ENCODE peak calls at places on chromosome 5, in nine cellular contexts. S is neural progenitor cell, O is AG04449, I is kidney, D is GM13976, K is hepatocyte, Y is fibroblast of the aortic adventitia, V is right atrium auricular region, T is heart left ventricle. Z is an unnamed sample.

GRCh38 chr5:126516133-126516532 is 78.9 kb downstream of the ALDH7A1 start:
- DNase-seq in S (no peak), O (no peak), I (no peak), D (no peak), K (peak; percentile 38), Y (peak; percentile 26), V (no peak), T (no peak), Z (no peak)

GRCh38 chr5:67115238-67115637 is 81.4 kb downstream of the CD180 start:
- DNase-seq in S (no peak), O (no peak), I (no peak), D (no peak), K (no peak), Y (no peak), V (no peak), T (no peak), Z (no peak)

GRCh38 chr5:130333089-130333488 is 428.8 kb downstream of the CHSY3 start:
- DNase-seq in S (no peak), O (peak; percentile 12), I (no peak), D (no peak), K (no peak), Y (peak; percentile 77), V (no peak), T (no peak), Z (no peak)

GRCh38 chr5:74556631-74557595 is 83.6 kb downstream of the ENC1 start:
- DNase-seq in S (no peak), O (no peak), I (no peak), D (no peak), K (no peak), Y (peak; percentile 44), V (no peak), T (no peak), Z (no peak)

GRCh38 chr5:92552206-92553160 is 1028.5 kb downstream of the NR2F1-AS1 start:
- DNase-seq in S (no peak), O (peak; percentile 99), I (no peak), D (no peak), K (peak; percentile 35), Y (peak; percentile 98), V (no peak), T (no peak), Z (no peak)

GRCh38 chr5:154849791-154850201 is 607 bp downstream of the FAXDC2 start:
- DNase-seq in S (no peak), O (no peak), I (no peak), D (no peak), K (peak; percentile 24), Y (peak; percentile 72), V (no peak), T (no peak), Z (no peak)

GRCh38 chr5:180399391-180399790 is 46.3 kb upstream of the GFPT2 start:
- DNase-seq in S (no peak), O (no peak), I (no peak), D (peak; percentile 17), K (no peak), Y (no peak), V (no peak), T (no peak), Z (no peak)

GRCh38 chr5:142327111-142327842 is 2.5 kb upstream of the SPRY4 start:
- DNase-seq in S (peak; percentile 52), O (peak; percentile 70), I (no peak), D (no peak), K (no peak), Y (peak; percentile 79), V (peak; percentile 69), T (no peak), Z (no peak)

GRCh38 chr5:132233811-132234683 is 6.4 kb upstream of the P4HA2 start:
- DNase-seq in S (no peak), O (no peak), I (no peak), D (no peak), K (no peak), Y (no peak), V (no peak), T (no peak), Z (no peak)

GRCh38 chr5:81906086-81906485 is 65.7 kb upstream of the ATG10 start:
- DNase-seq in S (no peak), O (no peak), I (no peak), D (no peak), K (no peak), Y (no peak), V (no peak), T (no peak), Z (no peak)

GRCh38 chr5:172902497-172903472 is 56.4 kb upstream of the RPL26L1 start:
- DNase-seq in S (peak; percentile 61), O (peak; percentile 99), I (peak; percentile 94), D (no peak), K (peak; percentile 89), Y (peak; percentile 89), V (peak; percentile 84), T (peak; percentile 81), Z (no peak)

GRCh38 chr5:2740051-2740848 is 11.2 kb downstream of the IRX2 start:
- DNase-seq in S (peak; percentile 63), O (no peak), I (no peak), D (no peak), K (no peak), Y (no peak), V (no peak), T (no peak), Z (no peak)

GRCh38 chr5:166845044-166845443 is 1446.4 kb upstream of the WWC1 start:
- DNase-seq in S (peak; percentile 61), O (no peak), I (no peak), D (peak; percentile 9), K (peak; percentile 63), Y (no peak), V (no peak), T (no peak), Z (no peak)

DNA sequence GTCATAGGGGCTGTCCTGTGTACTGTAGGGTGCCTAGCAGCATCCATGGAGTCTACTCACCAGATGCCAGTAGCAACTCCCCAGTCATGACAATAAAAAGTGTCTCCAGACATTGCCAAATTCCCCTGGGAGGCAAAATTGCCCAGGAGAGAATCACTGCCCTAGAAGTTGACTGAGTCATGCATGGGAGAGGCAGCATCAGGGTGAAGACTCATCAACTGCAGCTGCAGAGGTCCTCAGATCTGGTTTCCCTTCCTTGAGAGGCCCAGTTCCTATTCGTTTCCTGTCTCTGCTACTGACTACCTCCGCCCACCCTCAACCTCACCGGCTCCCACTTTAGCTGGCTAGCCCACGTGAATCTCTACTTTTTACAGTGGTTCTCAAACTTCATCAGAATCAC is 88.6 kb upstream of the AGXT2 start:
- DNase-seq in S (no peak), O (peak; percentile 86), I (no peak), D (no peak), K (peak; percentile 53), Y (peak; percentile 71), V (no peak), T (no peak), Z (no peak)
- TF ChIP-seq CTCF in S (no peak), O (no peak), I (no peak), D (no peak), K (no peak), Y (no peak), V (no peak), T (no peak), Z (no peak)

GRCh38 chr5:350355-350754 is 28.8 kb downstream of the AHRR start:
- DNase-seq in S (peak; percentile 50), O (no peak), I (no peak), D (no peak), K (peak; percentile 3), Y (no peak), V (peak; percentile 18), T (no peak), Z (no peak)
- TF ChIP-seq CTCF in S (peak; percentile 50), O (no peak), I (no peak), D (peak; percentile 12), K (no peak), Y (no peak), V (no peak), T (no peak), Z (peak; percentile 17)

GRCh38 chr5:68261174-68262021 is 45.8 kb downstream of the PIK3R1 start:
- DNase-seq in S (no peak), O (no peak), I (no peak), D (no peak), K (no peak), Y (peak; percentile 71), V (no peak), T (no peak), Z (no peak)
- TF ChIP-seq CTCF in S (peak; percentile 17), O (no peak), I (no peak), D (peak; percentile 24), K (peak; percentile 24), Y (peak; percentile 32), V (peak; percentile 43), T (peak; percentile 23), Z (peak; percentile 66)

GRCh38 chr5:138697720-138698360 is 55.4 kb upstream of the CTNNA1 start:
- DNase-seq in S (no peak), O (no peak), I (no peak), D (no peak), K (no peak), Y (no peak), V (no peak), T (no peak), Z (no peak)
- TF ChIP-seq CTCF in S (no peak), O (no peak), I (no peak), D (no peak), K (no peak), Y (no peak), V (no peak), T (no peak), Z (no peak)

GRCh38 chr5:98734646-98735045 is 38.8 kb upstream of the RGMB start:
- DNase-seq in S (peak; percentile 3), O (no peak), I (no peak), D (no peak), K (no peak), Y (no peak), V (no peak), T (no peak), Z (no peak)
- TF ChIP-seq CTCF in S (no peak), O (no peak), I (no peak), D (no peak), K (no peak), Y (no peak), V (no peak), T (no peak), Z (peak; percentile 30)

GRCh38 chr5:93596676-93597441 is 13.8 kb downstream of the NR2F1 start:
- DNase-seq in S (peak; percentile 71), O (no peak), I (peak; percentile 66), D (peak; percentile 54), K (no peak), Y (no peak), V (no peak), T (no peak), Z (no peak)
- TF ChIP-seq CTCF in S (peak; percentile 44), O (no peak), I (no peak), D (peak; percentile 11), K (no peak), Y (no peak), V (no peak), T (no peak), Z (peak; percentile 28)

DNA sequence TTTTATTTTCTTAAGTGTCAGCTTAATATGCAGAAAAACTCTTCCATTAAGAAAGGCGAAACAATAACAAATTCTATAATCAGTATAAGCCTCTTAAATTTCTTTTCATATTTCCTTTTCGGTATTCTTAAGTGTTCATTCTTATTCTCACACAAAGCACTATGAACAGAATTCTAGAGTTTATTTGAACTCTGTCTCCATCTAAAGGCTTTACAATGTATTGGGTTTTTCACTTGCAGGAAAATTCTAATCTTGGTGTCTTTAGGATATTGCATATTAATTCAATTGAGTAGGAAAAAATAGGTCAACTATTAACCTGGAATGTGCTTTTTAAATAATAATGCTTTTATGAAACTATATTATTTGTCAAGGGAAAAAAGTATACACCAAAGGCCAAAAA is 166.6 kb downstream of the SLF1 start:
- DNase-seq in S (no peak), O (no peak), I (no peak), D (no peak), K (no peak), Y (peak; percentile 15), V (no peak), T (no peak), Z (no peak)
- TF ChIP-seq CTCF in S (peak; percentile 30), O (no peak), I (no peak), D (no peak), K (peak; percentile 44), Y (peak; percentile 27), V (peak; percentile 49), T (no peak), Z (peak; percentile 70)

Z was measured in chondrocyte.